ENCODE peak calls at places on chromosomes 12 and 14, in nine cellular contexts. G is lung microvascular endothelial cell; M is AG10803; A is NCI-H524; K is hypothalamus; W is substantia nigra; Q is stimulated activated CD4-positive, alpha-beta T cell treated with anti-CD3 and anti-CD28 coated beads, Interleukin-15, amount 100 ng/mL, for 24 hours; H is EL; X is ascending aorta. T is an unnamed sample.

GRCh38 chr12:38898001-38898684 is 7.2 kb downstream of the CPNE8 start:
- DNase-seq in G (no peak), M (peak; percentile 16), A (no peak), K (no peak), W (no peak), Q (no peak), H (no peak), X (no peak), T (no peak)

GRCh38 chr12:26017484-26018211 is 59.2 kb downstream of the RASSF8 start:
- DNase-seq in G (peak; percentile 67), M (no peak), A (peak; percentile 67), K (no peak), W (no peak), Q (no peak), H (peak; percentile 50), X (no peak), T (peak; percentile 47)

GRCh38 chr14:32018391-32019092 is 58.6 kb upstream of the ARHGAP5 start:
- DNase-seq in G (no peak), M (no peak), A (no peak), K (no peak), W (no peak), Q (no peak), H (no peak), X (no peak), T (no peak)

GRCh38 chr12:124994435-124994975 is 1.1 kb downstream of the BRI3BP start:
- DNase-seq in G (no peak), M (no peak), A (no peak), K (no peak), W (no peak), Q (peak; percentile 30), H (no peak), X (no peak), T (no peak)

GRCh38 chr14:105267820-105268548 is 19.7 kb downstream of the BTBD6 start:
- DNase-seq in G (no peak), M (no peak), A (no peak), K (no peak), W (no peak), Q (no peak), H (no peak), X (no peak), T (no peak)

GRCh38 chr14:74589291-74589879 is 22.7 kb downstream of the LTBP2 start:
- DNase-seq in G (no peak), M (no peak), A (no peak), K (no peak), W (no peak), Q (no peak), H (no peak), X (no peak), T (no peak)

GRCh38 chr12:108337235-108338223 is 1.6 kb downstream of the CMKLR1 start:
- DNase-seq in G (peak; percentile 65), M (peak; percentile 23), A (no peak), K (no peak), W (no peak), Q (no peak), H (peak; percentile 17), X (no peak), T (no peak)

GRCh38 chr14:101595887-101596721 is 34.8 kb downstream of the DIO3 start:
- DNase-seq in G (no peak), M (no peak), A (peak; percentile 11), K (no peak), W (no peak), Q (peak; percentile 48), H (no peak), X (no peak), T (no peak)

GRCh38 chr12:45547822-45548221 is 181.7 kb upstream of the ARID2 start:
- DNase-seq in G (peak; percentile 43), M (peak; percentile 5), A (no peak), K (no peak), W (no peak), Q (no peak), H (peak; percentile 7), X (no peak), T (no peak)

GRCh38 chr14:59310644-59311043 is 122.2 kb downstream of the DAAM1 start:
- DNase-seq in G (no peak), M (no peak), A (no peak), K (no peak), W (no peak), Q (no peak), H (no peak), X (no peak), T (no peak)

GRCh38 chr12:118190266-118190665 is 54.3 kb downstream of the PEBP1 start:
- DNase-seq in G (peak; percentile 31), M (peak; percentile 29), A (no peak), K (peak; percentile 26), W (peak; percentile 17), Q (no peak), H (peak; percentile 44), X (no peak), T (peak; percentile 80)

GRCh38 chr14:94761348-94761998 is 8.4 kb downstream of the GSC start:
- DNase-seq in G (no peak), M (peak; percentile 55), A (peak; percentile 99), K (no peak), W (no peak), Q (no peak), H (no peak), X (no peak), T (no peak)

GRCh38 chr14:97723834-97724770 is 926.9 kb downstream of the VRK1 start:
- DNase-seq in G (no peak), M (no peak), A (no peak), K (no peak), W (no peak), Q (peak; percentile 39), H (no peak), X (no peak), T (no peak)

GRCh38 chr12:123064356-123064755 is 83.9 kb downstream of the ARL6IP4 start:
- DNase-seq in G (no peak), M (no peak), A (no peak), K (peak; percentile 38), W (peak; percentile 56), Q (no peak), H (no peak), X (no peak), T (no peak)

GRCh38 chr12:67720383-67720856 is 71.9 kb downstream of the DYRK2 start:
- DNase-seq in G (no peak), M (peak; percentile 83), A (no peak), K (no peak), W (no peak), Q (no peak), H (peak; percentile 89), X (no peak), T (no peak)

GRCh38 chr14:23068792-23069412 is 11.6 kb upstream of the CDH24 start:
- DNase-seq in G (peak; percentile 93), M (peak; percentile 89), A (no peak), K (no peak), W (no peak), Q (peak; percentile 79), H (peak; percentile 95), X (no peak), T (no peak)

GRCh38 chr12:29556363-29556762 is 58.9 kb upstream of the OVCH1 start:
- DNase-seq in G (no peak), M (no peak), A (no peak), K (no peak), W (no peak), Q (no peak), H (no peak), X (no peak), T (no peak)

GRCh38 chr14:100278702-100279101 is 27.5 kb downstream of the SLC25A29 start:
- DNase-seq in G (peak; percentile 74), M (peak; percentile 76), A (no peak), K (no peak), W (no peak), Q (no peak), H (peak; percentile 71), X (no peak), T (no peak)

GRCh38 chr12:2057793-2058408 is 5.1 kb downstream of the CACNA1C start:
- DNase-seq in G (no peak), M (no peak), A (no peak), K (no peak), W (no peak), Q (no peak), H (no peak), X (no peak), T (no peak)

GRCh38 chr12:26250801-26251200 is 55.4 kb downstream of the SSPN start:
- DNase-seq in G (peak; percentile 72), M (no peak), A (no peak), K (no peak), W (no peak), Q (no peak), H (peak; percentile 38), X (no peak), T (no peak)

GRCh38 chr12:110436231-110436630 is 13.9 kb downstream of the ARPC3 start:
- DNase-seq in G (peak; percentile 73), M (no peak), A (no peak), K (no peak), W (no peak), Q (no peak), H (peak; percentile 19), X (no peak), T (no peak)

GRCh38 chr12:127811988-127812387 is 455.0 kb upstream of the TMEM132C start:
- DNase-seq in G (no peak), M (peak; percentile 87), A (peak; percentile 12), K (no peak), W (no peak), Q (no peak), H (peak; percentile 54), X (no peak), T (no peak)

GRCh38 chr12:70002097-70002911 is 177.3 kb downstream of the MYRFL start:
- DNase-seq in G (no peak), M (peak; percentile 51), A (no peak), K (no peak), W (no peak), Q (no peak), H (no peak), X (no peak), T (no peak)

GRCh38 chr14:20631821-20632389 is 9.6 kb downstream of the OR6S1 start:
- DNase-seq in G (peak; percentile 66), M (peak; percentile 57), A (peak; percentile 24), K (peak; percentile 23), W (peak; percentile 44), Q (no peak), H (peak; percentile 77), X (no peak), T (peak; percentile 9)

GRCh38 chr14:72024504-72024903 is 92.3 kb downstream of the RGS6 start:
- DNase-seq in G (no peak), M (no peak), A (no peak), K (no peak), W (no peak), Q (no peak), H (no peak), X (no peak), T (no peak)

GRCh38 chr12:115860619-115861018 is 416.9 kb downstream of the MED13L start:
- DNase-seq in G (no peak), M (no peak), A (no peak), K (no peak), W (no peak), Q (no peak), H (no peak), X (no peak), T (no peak)

GRCh38 chr14:24404814-24405213 is 6.0 kb downstream of the NYNRIN start:
- DNase-seq in G (no peak), M (no peak), A (no peak), K (no peak), W (no peak), Q (no peak), H (no peak), X (no peak), T (no peak)

GRCh38 chr12:68785358-68785757 is 22.6 kb upstream of the MDM2 start:
- DNase-seq in G (peak; percentile 30), M (no peak), A (no peak), K (no peak), W (no peak), Q (no peak), H (peak; percentile 26), X (no peak), T (no peak)

GRCh38 chr12:53961025-53961761 is 6.5 kb downstream of the HOXC12 start:
- DNase-seq in G (no peak), M (no peak), A (no peak), K (no peak), W (no peak), Q (no peak), H (no peak), X (no peak), T (no peak)

GRCh38 chr14:100691395-100692025 is 35.2 kb upstream of the DLK1 start:
- DNase-seq in G (no peak), M (no peak), A (peak; percentile 18), K (no peak), W (no peak), Q (no peak), H (no peak), X (no peak), T (no peak)

GRCh38 chr14:60670994-60671393 is 21.7 kb upstream of the SIX1 start:
- DNase-seq in G (no peak), M (no peak), A (no peak), K (no peak), W (no peak), Q (no peak), H (no peak), X (no peak), T (no peak)

T was measured in C1 segment of cervical spinal cord.